ENCODE peak calls at places on chromosome 15, in five cellular contexts. V is lower lobe of right lung; O is naive B cell; L is activated naive CD8-positive, alpha-beta T cell treated with anti-CD3 and anti-CD28 coated beads, Interleukin-2, amount 50 U/mL, for 24 hours; M is left lobe of liver. N is an unnamed sample.

GRCh38 chr15:90009301-90010063 is 8.4 kb downstream of the ZNF710 start:
- ATAC-seq in V (no peak), O (peak), L (no peak), M (no peak), N (no peak)

GRCh38 chr15:96171842-96172241 is 158.7 kb upstream of the NR2F2 start:
- ATAC-seq in V (peak), O (no peak), L (no peak), M (peak), N (no peak)

GRCh38 chr15:101497484-101498034 is 8.1 kb upstream of the PCSK6 start:
- ATAC-seq in V (no peak), O (no peak), L (no peak), M (peak), N (no peak)

GRCh38 chr15:92290359-92290992 is 103.2 kb upstream of the ST8SIA2 start:
- ATAC-seq in V (no peak), O (no peak), L (no peak), M (no peak), N (no peak)

GRCh38 chr15:78149805-78150751 is 916 bp downstream of the IDH3A start:
- ATAC-seq in V (peak), O (no peak), L (no peak), M (no peak), N (no peak)

GRCh38 chr15:74569731-74570070 is 28.7 kb downstream of the ARID3B start:
- ATAC-seq in V (no peak), O (no peak), L (no peak), M (no peak), N (no peak)

GRCh38 chr15:67105065-67105951 is 39.9 kb downstream of the SMAD3 start:
- ATAC-seq in V (peak), O (no peak), L (no peak), M (no peak), N (peak)

GRCh38 chr15:20271647-20272046 is 270.0 kb downstream of the GOLGA6L6 start:
- ATAC-seq in V (no peak), O (no peak), L (no peak), M (no peak), N (no peak)

GRCh38 chr15:78192826-78193594 is 41.4 kb downstream of the ACSBG1 start:
- ATAC-seq in V (no peak), O (no peak), L (no peak), M (no peak), N (no peak)

GRCh38 chr15:70875001-70875782 is 17.0 kb downstream of the THAP10 start:
- ATAC-seq in V (no peak), O (no peak), L (no peak), M (peak), N (no peak)

GRCh38 chr15:59611277-59612260 is at the start of gene GCNT3:
- ATAC-seq in V (peak), O (no peak), L (no peak), M (peak), N (no peak)

GRCh38 chr15:42042602-42043400 is 22.0 kb upstream of the PLA2G4E start:
- ATAC-seq in V (no peak), O (no peak), L (peak), M (no peak), N (no peak)

GRCh38 chr15:94674251-94674650 is 442.9 kb downstream of the MCTP2 start:
- ATAC-seq in V (no peak), O (no peak), L (no peak), M (no peak), N (no peak)

GRCh38 chr15:57364282-57365007 is 11.9 kb upstream of the CGNL1 start:
- ATAC-seq in V (peak), O (no peak), L (no peak), M (no peak), N (no peak)

GRCh38 chr15:70715840-70716510 is 47.4 kb downstream of the UACA start:
- ATAC-seq in V (no peak), O (no peak), L (no peak), M (no peak), N (no peak)